ENCODE peak calls at places on chromosome 19, in nine cellular contexts. P is NCI-H1105; W is activated naive CD4-positive, alpha-beta T cell treated with Interleukin-2 at 50 U/mL for 16 hours; X is mammary epithelial cell; R is stimulated activated CD4-positive, alpha-beta T cell treated with anti-CD3 and anti-CD28 coated beads, Interleukin-2, amount 100 ng/mL, for 48 hours; D is DMS53; Z is T-helper 2 cell; T is A549; Q is activated CD4-positive, CD25-positive, alpha-beta regulatory T cell. Y is an unnamed sample.

GRCh38 chr19:39692166-39692565 is 12.1 kb upstream of the LGALS14 start:
- DNase-seq in P (no peak), W (no peak), X (no peak), R (no peak), D (peak), Z (no peak), T (no peak), Q (no peak), Y (no peak)

GRCh38 chr19:51145926-51146493 is 3.9 kb downstream of the SIGLEC7 start:
- DNase-seq in P (no peak), W (no peak), X (no peak), R (no peak), D (no peak), Z (no peak), T (no peak), Q (no peak), Y (no peak)

GRCh38 chr19:5126498-5127223 is 157.7 kb downstream of the KDM4B start:
- DNase-seq in P (no peak), W (no peak), X (no peak), R (no peak), D (no peak), Z (no peak), T (no peak), Q (no peak), Y (no peak)

GRCh38 chr19:1261512-1261862 is 7.6 kb upstream of the CIRBP start:
- DNase-seq in P (no peak), W (no peak), X (no peak), R (no peak), D (peak), Z (no peak), T (peak), Q (no peak), Y (no peak)

GRCh38 chr19:57056972-57057371 is 62.8 kb upstream of the USP29 start:
- DNase-seq in P (no peak), W (no peak), X (no peak), R (no peak), D (no peak), Z (no peak), T (no peak), Q (no peak), Y (no peak)

GRCh38 chr19:3404324-3405260 is 38.2 kb downstream of the NFIC start:
- DNase-seq in P (no peak), W (no peak), X (no peak), R (no peak), D (no peak), Z (no peak), T (no peak), Q (no peak), Y (peak)

GRCh38 chr19:21202865-21203494 is 61.1 kb downstream of the ZNF431 start:
- DNase-seq in P (no peak), W (no peak), X (peak), R (peak), D (peak), Z (no peak), T (peak), Q (no peak), Y (no peak)

GRCh38 chr19:862529-863304 is 3.3 kb downstream of the CFD start:
- DNase-seq in P (no peak), W (peak), X (peak), R (peak), D (peak), Z (peak), T (peak), Q (peak), Y (no peak)

GRCh38 chr19:1566392-1567115 is 1.6 kb downstream of the MEX3D start:
- DNase-seq in P (peak), W (no peak), X (peak), R (no peak), D (no peak), Z (no peak), T (peak), Q (no peak), Y (peak)

GRCh38 chr19:16193466-16193865 is 4.2 kb upstream of the AP1M1 start:
- DNase-seq in P (no peak), W (no peak), X (no peak), R (no peak), D (no peak), Z (no peak), T (no peak), Q (no peak), Y (no peak)

GRCh38 chr19:15199652-15200574 is 882 bp downstream of the NOTCH3 start:
- DNase-seq in P (peak), W (no peak), X (no peak), R (no peak), D (peak), Z (no peak), T (no peak), Q (no peak), Y (no peak)

GRCh38 chr19:18090545-18091216 is 3.9 kb upstream of the IL12RB1 start:
- DNase-seq in P (no peak), W (no peak), X (no peak), R (no peak), D (peak), Z (no peak), T (no peak), Q (no peak), Y (no peak)

GRCh38 chr19:55220525-55220924 is 8.0 kb downstream of the TMEM86B start:
- DNase-seq in P (no peak), W (no peak), X (no peak), R (no peak), D (no peak), Z (no peak), T (no peak), Q (no peak), Y (no peak)

GRCh38 chr19:50721441-50722137 is 1.6 kb upstream of the CLEC11A start:
- DNase-seq in P (no peak), W (no peak), X (no peak), R (no peak), D (no peak), Z (no peak), T (no peak), Q (no peak), Y (no peak)

GRCh38 chr19:48529156-48529555 is 17.5 kb upstream of the LMTK3 start:
- DNase-seq in P (no peak), W (no peak), X (no peak), R (no peak), D (no peak), Z (no peak), T (peak), Q (no peak), Y (no peak)